ENCODE peak calls at places on chromosomes 12 and 14, in seven cellular contexts. S is HCEC 1CT, T is brain microvascular endothelial cell, O is fibroblast of pulmonary artery, H is Calu3, Y is endothelial cell, M is sciatic nerve. B is an unnamed sample.

GRCh38 chr12:13962699-13963098 is 18.7 kb downstream of the GRIN2B start:
- DNase-seq in S (no peak), T (no peak), O (no peak), H (peak; percentile 42), Y (no peak), M (no peak), B (no peak)

GRCh38 chr12:67068204-67068731 is 200.9 kb upstream of the CAND1 start:
- DNase-seq in S (no peak), T (no peak), O (no peak), H (peak; percentile 41), Y (peak; percentile 19), M (no peak), B (no peak)

GRCh38 chr14:68619805-68620574 is 172.9 kb downstream of the ZFP36L1 start:
- DNase-seq in S (peak; percentile 47), T (peak; percentile 88), O (peak; percentile 37), H (no peak), Y (no peak), M (no peak), B (peak; percentile 58)

GRCh38 chr14:42548349-42548748 is 941.7 kb downstream of the LRFN5 start:
- DNase-seq in S (no peak), T (no peak), O (peak; percentile 24), H (no peak), Y (no peak), M (no peak), B (no peak)

GRCh38 chr14:25237845-25238244 is 187.9 kb upstream of the STXBP6 start:
- DNase-seq in S (peak; percentile 15), T (no peak), O (peak; percentile 3), H (peak; percentile 18), Y (peak; percentile 51), M (no peak), B (peak; percentile 1)

GRCh38 chr14:74515891-74516412 is 22.4 kb downstream of the ISCA2 start:
- DNase-seq in S (no peak), T (no peak), O (no peak), H (no peak), Y (no peak), M (no peak), B (no peak)

GRCh38 chr14:97025722-97026121 is 228.5 kb downstream of the VRK1 start:
- DNase-seq in S (no peak), T (no peak), O (no peak), H (no peak), Y (no peak), M (no peak), B (no peak)

GRCh38 chr14:97719931-97720330 is 922.7 kb downstream of the VRK1 start:
- DNase-seq in S (no peak), T (no peak), O (no peak), H (no peak), Y (no peak), M (no peak), B (no peak)

GRCh38 chr14:59126714-59127436 is 61.6 kb upstream of the DAAM1 start:
- DNase-seq in S (peak; percentile 57), T (peak; percentile 51), O (peak; percentile 80), H (peak; percentile 26), Y (peak; percentile 22), M (no peak), B (peak; percentile 82)

GRCh38 chr12:109714141-109714912 is 702 bp downstream of the FAM222A start:
- DNase-seq in S (peak; percentile 16), T (no peak), O (peak; percentile 42), H (peak; percentile 81), Y (peak; percentile 78), M (peak; percentile 78), B (peak; percentile 55)

GRCh38 chr14:77248666-77249065 is 22.3 kb downstream of the NGB start:
- DNase-seq in S (peak; percentile 20), T (no peak), O (no peak), H (no peak), Y (no peak), M (no peak), B (peak; percentile 33)

B was measured in cardiac fibroblast.